ENCODE peak calls at places on chromosome 13, in ten cellular contexts. B, D, Q, J, P, X, R, K, H and C are unnamed samples.

GRCh38 chr13:43872181-43872580 is 7.4 kb downstream of the CCDC122 start:
- DNase-seq in B (no peak), D (no peak), Q (no peak), J (peak), P (no peak), X (no peak), R (no peak), K (no peak), H (no peak), C (no peak)

GRCh38 chr13:42574435-42575311 is 721 bp downstream of the TNFSF11 start:
- DNase-seq in B (peak), D (no peak), Q (no peak), J (no peak), P (no peak), X (no peak), R (no peak), K (no peak), H (peak), C (no peak)

GRCh38 chr13:80551650-80552497 is 210.9 kb upstream of the SPRY2 start:
- DNase-seq in B (no peak), D (no peak), Q (no peak), J (no peak), P (no peak), X (no peak), R (no peak), K (no peak), H (no peak), C (no peak)

GRCh38 chr13:70960841-70961443 is 852.7 kb upstream of the KLHL1 start:
- DNase-seq in B (peak), D (no peak), Q (no peak), J (peak), P (peak), X (peak), R (peak), K (no peak), H (no peak), C (no peak)

GRCh38 chr13:112073245-112074138 is 6.5 kb downstream of the SOX1 start:
- DNase-seq in B (no peak), D (no peak), Q (no peak), J (peak), P (no peak), X (no peak), R (no peak), K (no peak), H (peak), C (no peak)

GRCh38 chr13:53151692-53152421 is 123.2 kb downstream of the OLFM4 start:
- DNase-seq in B (peak), D (no peak), Q (peak), J (peak), P (peak), X (peak), R (no peak), K (no peak), H (peak), C (no peak)

GRCh38 chr13:94435604-94436226 is 43.8 kb downstream of the DCT start:
- DNase-seq in B (peak), D (no peak), Q (no peak), J (peak), P (peak), X (peak), R (peak), K (no peak), H (no peak), C (no peak)

GRCh38 chr13:99660101-99660500 is 158.8 kb downstream of the TM9SF2 start:
- DNase-seq in B (no peak), D (no peak), Q (no peak), J (no peak), P (no peak), X (no peak), R (no peak), K (no peak), H (no peak), C (no peak)

GRCh38 chr13:36157475-36157874 is 26.3 kb upstream of the DCLK1 start:
- DNase-seq in B (no peak), D (no peak), Q (no peak), J (no peak), P (peak), X (no peak), R (no peak), K (no peak), H (no peak), C (no peak)

GRCh38 chr13:102648046-102648445 is 46.8 kb downstream of the METTL21C start:
- DNase-seq in B (no peak), D (no peak), Q (no peak), J (no peak), P (no peak), X (no peak), R (peak), K (no peak), H (no peak), C (no peak)

GRCh38 chr13:33927315-33927714 is 109.4 kb downstream of the RFC3 start:
- DNase-seq in B (no peak), D (no peak), Q (no peak), J (no peak), P (no peak), X (peak), R (peak), K (no peak), H (no peak), C (no peak)

GRCh38 chr13:90951663-90952062 is 395.8 kb upstream of the MIR17HG start:
- DNase-seq in B (no peak), D (no peak), Q (no peak), J (no peak), P (no peak), X (peak), R (no peak), K (no peak), H (no peak), C (no peak)

GRCh38 chr13:113936566-113936965 is 37.3 kb downstream of the C13orf46 start:
- DNase-seq in B (no peak), D (no peak), Q (no peak), J (no peak), P (no peak), X (no peak), R (no peak), K (no peak), H (no peak), C (no peak)

GRCh38 chr13:50244913-50245574 is 229.8 kb downstream of the KCNRG start:
- DNase-seq in B (no peak), D (no peak), Q (peak), J (no peak), P (no peak), X (peak), R (peak), K (no peak), H (no peak), C (peak)

GRCh38 chr13:61531383-61532065 is 115.9 kb upstream of the PCDH20 start:
- DNase-seq in B (no peak), D (no peak), Q (peak), J (no peak), P (no peak), X (no peak), R (no peak), K (no peak), H (no peak), C (no peak)

GRCh38 chr13:59345316-59345715 is 818.4 kb downstream of the DIAPH3 start:
- DNase-seq in B (no peak), D (no peak), Q (no peak), J (no peak), P (no peak), X (no peak), R (no peak), K (no peak), H (no peak), C (no peak)

GRCh38 chr13:87123987-87124784 is 547.0 kb upstream of the SLITRK5 start:
- DNase-seq in B (no peak), D (no peak), Q (peak), J (peak), P (peak), X (peak), R (peak), K (no peak), H (peak), C (no peak)

GRCh38 chr13:47932953-47933687 is 68.0 kb downstream of the SUCLA2 start:
- DNase-seq in B (no peak), D (no peak), Q (peak), J (no peak), P (no peak), X (no peak), R (peak), K (no peak), H (no peak), C (no peak)

GRCh38 chr13:47934371-47934770 is 66.7 kb downstream of the SUCLA2 start:
- DNase-seq in B (no peak), D (no peak), Q (no peak), J (no peak), P (no peak), X (no peak), R (no peak), K (no peak), H (no peak), C (no peak)

GRCh38 chr13:47929156-47929555 is 71.9 kb downstream of the SUCLA2 start:
- DNase-seq in B (no peak), D (no peak), Q (no peak), J (no peak), P (no peak), X (no peak), R (no peak), K (no peak), H (no peak), C (no peak)

GRCh38 chr13:47930649-47931165 is 70.4 kb downstream of the SUCLA2 start:
- DNase-seq in B (no peak), D (no peak), Q (no peak), J (no peak), P (no peak), X (no peak), R (no peak), K (no peak), H (no peak), C (no peak)

GRCh38 chr13:47933688-47934011 is 67.4 kb downstream of the SUCLA2 start:
- DNase-seq in B (no peak), D (no peak), Q (peak), J (no peak), P (no peak), X (no peak), R (peak), K (no peak), H (no peak), C (no peak)
- H3K27ac ChIP-seq in B (no peak), D (no peak), Q (peak), J (no peak), P (no peak), X (no peak), R (no peak), K (no peak), H (no peak), C (no peak)

DNA sequence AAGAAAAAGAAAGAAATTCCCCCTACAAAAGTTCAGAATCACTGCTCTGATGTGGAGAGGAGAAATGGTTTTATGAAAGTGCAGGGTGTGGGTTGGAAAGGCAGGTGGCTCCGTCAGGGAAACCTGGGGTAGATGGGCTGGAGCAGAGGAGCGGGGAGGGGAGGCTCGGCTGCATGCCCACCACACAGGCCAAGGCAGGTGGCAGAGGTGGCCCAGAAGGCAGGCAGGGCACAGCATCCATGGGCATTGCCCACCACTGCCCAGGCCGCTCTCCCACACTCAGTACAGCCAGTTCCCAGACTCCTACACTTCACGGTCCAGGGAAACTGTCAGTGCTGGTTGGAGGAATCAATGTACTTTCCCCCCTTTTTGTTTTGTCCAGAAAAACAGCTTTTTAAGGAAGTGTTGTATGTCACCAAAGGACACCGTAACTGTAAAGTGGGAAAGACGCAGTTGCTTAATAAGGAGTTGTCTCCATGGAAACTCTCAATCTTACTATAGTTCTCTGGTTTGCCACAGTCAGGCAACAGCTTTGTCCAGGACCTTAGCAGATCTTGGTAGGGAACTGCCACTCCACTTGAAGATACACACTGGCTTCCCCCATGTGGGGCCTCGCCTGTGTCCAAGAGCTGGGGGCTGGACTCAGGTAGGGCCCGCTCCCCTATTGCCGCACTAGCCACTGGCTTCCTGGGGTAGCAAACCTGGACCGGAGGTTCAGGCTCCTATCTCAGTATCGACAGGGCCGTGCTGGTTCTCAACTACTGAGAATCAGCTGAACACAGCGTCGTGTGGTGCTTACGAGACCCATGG is 82.9 kb downstream of the RAB20 start:
- DNase-seq in B (no peak), D (no peak), Q (no peak), J (no peak), P (no peak), X (no peak), R (no peak), K (no peak), H (no peak), C (no peak)
- H3K27ac ChIP-seq in B (no peak), D (no peak), Q (no peak), J (no peak), P (no peak), X (no peak), R (no peak), K (no peak), H (no peak), C (no peak)

GRCh38 chr13:27037171-27037570 is 134.4 kb downstream of the USP12 start:
- DNase-seq in B (no peak), D (no peak), Q (no peak), J (no peak), P (no peak), X (no peak), R (no peak), K (no peak), H (no peak), C (no peak)

GRCh38 chr13:27037571-27037970 is 134.0 kb downstream of the USP12 start:
- DNase-seq in B (no peak), D (no peak), Q (no peak), J (no peak), P (no peak), X (no peak), R (no peak), K (no peak), H (no peak), C (no peak)

GRCh38 chr13:27038323-27038722 is 133.3 kb downstream of the USP12 start:
- DNase-seq in B (no peak), D (no peak), Q (no peak), J (no peak), P (no peak), X (peak), R (peak), K (no peak), H (no peak), C (no peak)

GRCh38 chr13:27040826-27041108 is 130.8 kb downstream of the USP12 start:
- DNase-seq in B (no peak), D (no peak), Q (no peak), J (no peak), P (no peak), X (no peak), R (no peak), K (no peak), H (no peak), C (no peak)

DNA sequence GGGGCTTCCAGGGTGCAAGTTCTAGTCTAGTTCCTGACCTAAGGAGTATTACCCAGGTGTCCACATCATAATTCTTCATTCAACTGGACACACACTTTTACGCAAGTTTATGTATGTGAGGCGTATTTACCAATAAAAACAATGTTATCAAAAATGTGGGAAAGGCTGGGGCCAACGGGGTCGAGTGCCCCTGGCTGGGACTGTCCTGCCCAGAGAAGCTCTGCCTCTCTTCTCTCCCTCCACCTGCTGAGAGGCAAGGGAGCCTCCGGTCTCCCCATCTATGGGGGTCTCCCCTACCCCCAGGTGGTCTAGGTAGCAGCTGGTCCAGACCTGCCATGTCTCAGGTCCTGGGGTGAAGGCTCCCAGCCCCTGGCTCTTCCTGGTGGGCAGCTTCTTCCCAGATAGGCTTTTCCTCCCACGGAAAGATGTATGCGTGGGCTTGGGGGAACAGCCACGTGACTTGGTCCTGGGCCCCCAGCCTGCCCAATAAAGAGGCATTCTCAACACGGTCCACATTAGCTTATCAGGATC is 132.4 kb downstream of the USP12 start:
- DNase-seq in B (no peak), D (no peak), Q (no peak), J (no peak), P (no peak), X (no peak), R (no peak), K (no peak), H (no peak), C (no peak)
- H3K27ac ChIP-seq in B (no peak), D (no peak), Q (no peak), J (no peak), P (peak), X (no peak), R (no peak), K (no peak), H (no peak), C (no peak)

GRCh38 chr13:88717946-88718345 is 1046.8 kb downstream of the SLITRK5 start:
- DNase-seq in B (no peak), D (no peak), Q (no peak), J (no peak), P (no peak), X (no peak), R (no peak), K (no peak), H (no peak), C (peak)
- H3K27ac ChIP-seq in B (no peak), D (no peak), Q (no peak), J (no peak), P (no peak), X (no peak), R (no peak), K (no peak), H (no peak), C (no peak)

DNA sequence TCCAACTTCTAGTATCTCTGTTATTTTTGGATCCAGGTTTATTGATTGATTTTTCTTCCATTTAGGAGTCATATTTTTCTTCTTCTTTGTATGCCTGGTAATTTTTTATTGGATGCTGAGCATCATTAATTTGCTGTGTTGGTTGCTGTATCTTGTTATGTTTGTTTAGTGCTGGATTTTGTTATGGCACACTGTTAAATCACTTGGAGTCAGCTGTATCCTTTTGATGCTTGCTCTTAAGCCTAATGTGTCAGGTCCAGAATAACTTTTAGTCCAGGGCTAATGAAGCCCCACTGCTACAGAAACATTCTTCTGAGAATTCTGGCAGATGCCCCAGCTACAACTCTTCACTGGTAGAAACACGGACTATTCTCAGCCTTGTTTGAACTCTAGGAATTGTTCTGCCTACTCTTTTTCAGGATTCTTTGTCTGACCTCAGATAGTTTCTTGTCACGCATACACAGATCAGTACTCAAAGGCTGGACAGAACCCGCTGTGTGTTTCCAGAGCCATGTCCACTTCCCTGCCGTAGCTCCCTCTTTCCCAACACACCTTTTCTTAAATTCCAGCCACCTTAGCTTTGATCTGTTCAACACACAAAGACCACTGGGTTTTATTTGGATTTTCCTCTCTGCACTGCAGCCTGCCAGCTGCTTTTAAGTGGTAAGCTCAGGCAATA is 137.1 kb upstream of the WASF3 start:
- DNase-seq in B (no peak), D (no peak), Q (no peak), J (no peak), P (no peak), X (no peak), R (no peak), K (no peak), H (no peak), C (no peak)
- H3K27ac ChIP-seq in B (no peak), D (no peak), Q (no peak), J (no peak), P (no peak), X (no peak), R (no peak), K (no peak), H (no peak), C (no peak)

GRCh38 chr13:110373617-110374016 is 66.5 kb downstream of the COL4A2 start:
- DNase-seq in B (no peak), D (no peak), Q (no peak), J (no peak), P (no peak), X (no peak), R (no peak), K (no peak), H (no peak), C (peak)

GRCh38 chr13:110374644-110375370 is 67.7 kb downstream of the COL4A2 start:
- DNase-seq in B (no peak), D (no peak), Q (no peak), J (no peak), P (no peak), X (no peak), R (no peak), K (no peak), H (no peak), C (no peak)

GRCh38 chr13:110379358-110379757 is 72.3 kb downstream of the COL4A2 start:
- DNase-seq in B (no peak), D (no peak), Q (no peak), J (no peak), P (no peak), X (no peak), R (no peak), K (no peak), H (no peak), C (no peak)

GRCh38 chr13:110377178-110378175 is 70.4 kb downstream of the COL4A2 start:
- DNase-seq in B (no peak), D (no peak), Q (no peak), J (no peak), P (no peak), X (no peak), R (no peak), K (no peak), H (no peak), C (no peak)

DNA sequence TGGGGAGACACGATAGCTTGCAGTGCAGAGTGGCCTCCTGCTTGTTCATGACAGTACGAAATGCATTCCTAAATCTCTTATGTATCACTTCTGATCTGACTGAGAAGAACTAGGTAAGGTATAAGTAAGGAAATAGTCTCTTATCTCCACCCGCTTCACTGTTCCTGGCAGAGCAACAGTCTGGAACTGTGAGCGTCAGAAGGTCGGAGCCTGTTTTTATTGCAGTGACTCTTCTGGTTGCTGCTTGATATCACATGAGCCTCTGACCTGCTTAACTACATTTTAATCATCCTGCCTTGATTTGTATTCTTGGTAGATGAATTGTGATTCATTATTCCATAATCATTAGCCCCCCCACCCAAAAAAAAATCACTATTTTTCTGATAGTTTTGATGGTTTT is 69.0 kb downstream of the COL4A2 start:
- DNase-seq in B (no peak), D (no peak), Q (no peak), J (peak), P (no peak), X (no peak), R (no peak), K (no peak), H (no peak), C (no peak)
- H3K27ac ChIP-seq in B (no peak), D (no peak), Q (no peak), J (peak), P (peak), X (no peak), R (no peak), K (no peak), H (no peak), C (peak)

DNA sequence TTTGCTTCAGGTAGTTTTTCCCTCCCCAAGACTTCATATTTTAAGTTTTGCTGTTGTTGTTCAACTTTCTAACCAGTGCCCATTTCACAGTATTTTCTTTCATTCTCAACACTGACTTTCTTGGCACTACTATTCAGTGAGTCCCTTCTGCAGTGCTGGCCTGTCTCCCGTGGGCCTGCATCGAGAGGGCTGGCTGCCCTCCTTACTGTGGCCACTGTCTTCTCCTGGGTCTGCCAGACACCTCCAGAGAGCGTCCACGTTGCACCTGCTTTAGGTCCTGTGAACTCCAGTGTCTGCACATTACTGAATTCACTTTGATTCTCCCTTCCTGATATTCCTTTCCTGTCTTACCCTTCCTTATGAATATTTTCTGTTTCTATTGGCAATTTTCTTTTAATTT is 27.3 kb downstream of the COL4A1 start:
- DNase-seq in B (no peak), D (no peak), Q (no peak), J (no peak), P (no peak), X (no peak), R (no peak), K (no peak), H (no peak), C (no peak)
- H3K27ac ChIP-seq in B (no peak), D (no peak), Q (no peak), J (no peak), P (no peak), X (no peak), R (no peak), K (no peak), H (no peak), C (peak)